ENCODE peak calls at places on chromosome 7, in nine cellular contexts. M is PC-3, H is foreskin fibroblast, Z is thoracic aorta, S is left ventricle myocardium inferior, L is cardiac muscle cell, N is lower leg skin, D is AG04449, K is OCI-LY7. B is an unnamed sample.
A peak's percentile ranks its signal among the peaks of the same experiment; 100 is the strongest.

GRCh38 chr7:140230862-140231778 is 54.3 kb upstream of the KDM7A start:
- DNase-seq in M (peak; percentile 63), H (peak; percentile 30), Z (no peak), S (peak; percentile 42), L (peak; percentile 46), N (peak; percentile 59), D (no peak), K (no peak), B (peak; percentile 15)

GRCh38 chr7:122312789-122313188 is 8.2 kb upstream of the FEZF1 start:
- DNase-seq in M (no peak), H (no peak), Z (no peak), S (no peak), L (no peak), N (no peak), D (no peak), K (no peak), B (no peak)

GRCh38 chr7:44767912-44768662 is 19.4 kb downstream of the ZMIZ2 start:
- DNase-seq in M (no peak), H (peak; percentile 56), Z (no peak), S (peak; percentile 82), L (peak; percentile 83), N (peak; percentile 72), D (no peak), K (no peak), B (peak; percentile 87)

GRCh38 chr7:5546626-5547025 is 123.0 kb upstream of the TNRC18 start:
- DNase-seq in M (no peak), H (no peak), Z (no peak), S (peak; percentile 71), L (no peak), N (no peak), D (no peak), K (no peak), B (no peak)

GRCh38 chr7:3943779-3944520 is 642.9 kb downstream of the SDK1 start:
- DNase-seq in M (no peak), H (no peak), Z (no peak), S (no peak), L (no peak), N (no peak), D (no peak), K (no peak), B (no peak)

GRCh38 chr7:158262284-158263109 is 325.1 kb downstream of the PTPRN2 start:
- DNase-seq in M (no peak), H (no peak), Z (no peak), S (no peak), L (no peak), N (no peak), D (no peak), K (no peak), B (no peak)

GRCh38 chr7:4072161-4072925 is 609.8 kb upstream of the FOXK1 start:
- DNase-seq in M (no peak), H (no peak), Z (no peak), S (no peak), L (no peak), N (no peak), D (no peak), K (no peak), B (no peak)

GRCh38 chr7:157467496-157468212 is 130.8 kb downstream of the DNAJB6 start:
- DNase-seq in M (no peak), H (no peak), Z (no peak), S (no peak), L (no peak), N (no peak), D (no peak), K (no peak), B (no peak)

GRCh38 chr7:31811650-31812461 is 124.8 kb downstream of the PPP1R17 start:
- DNase-seq in M (peak; percentile 21), H (peak; percentile 9), Z (no peak), S (no peak), L (peak; percentile 20), N (no peak), D (peak; percentile 63), K (no peak), B (no peak)

GRCh38 chr7:99829520-99830160 is 1.8 kb downstream of the CYP3A43 start:
- DNase-seq in M (no peak), H (no peak), Z (no peak), S (no peak), L (no peak), N (no peak), D (no peak), K (no peak), B (no peak)

GRCh38 chr7:106216517-106217088 is 68.2 kb downstream of the NAMPT start:
- DNase-seq in M (peak; percentile 99), H (peak; percentile 96), Z (peak; percentile 38), S (no peak), L (peak; percentile 98), N (peak; percentile 71), D (peak; percentile 83), K (no peak), B (peak; percentile 97)

DNA sequence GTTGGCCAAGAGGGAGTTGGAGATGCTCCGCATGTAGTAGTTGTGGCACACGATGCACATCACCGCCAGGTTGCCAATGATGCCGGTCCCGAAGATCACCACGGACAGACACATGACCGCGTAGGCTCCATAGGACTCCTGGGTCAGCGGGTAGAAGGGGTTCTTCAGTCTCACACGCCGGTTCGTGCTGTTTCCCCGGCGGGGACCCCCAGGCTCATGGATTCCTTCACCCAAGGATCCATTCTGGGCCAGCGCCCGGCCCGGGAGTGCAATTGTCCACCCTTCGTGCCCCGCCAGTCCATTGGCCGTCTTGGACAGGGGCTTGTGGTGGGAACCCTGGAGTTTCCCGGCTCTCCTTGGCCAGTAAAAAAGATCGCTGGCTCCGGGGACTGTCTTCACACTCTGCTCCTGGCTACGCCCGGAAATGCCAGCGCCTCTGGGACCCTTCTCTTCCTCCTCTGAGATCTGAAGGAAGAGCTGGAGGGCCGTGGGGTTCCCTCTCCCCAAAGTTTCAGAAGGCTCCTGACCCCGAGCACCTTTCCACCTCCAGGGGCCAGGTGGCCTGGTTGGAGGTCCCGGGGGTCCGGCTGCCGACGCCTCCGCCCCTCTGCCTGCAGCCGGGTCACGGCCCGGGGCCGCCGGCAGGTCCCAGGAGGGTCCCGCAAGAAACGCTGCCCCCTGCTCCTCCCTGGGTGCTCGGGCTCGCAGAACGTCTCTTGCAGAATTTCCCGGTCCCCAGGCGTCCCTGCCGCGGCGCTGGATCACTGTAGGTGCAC is 1.3 kb downstream of the GPR37 start:
- DNase-seq in M (peak; percentile 14), H (no peak), Z (no peak), S (no peak), L (no peak), N (no peak), D (no peak), K (no peak), B (no peak)
- H3K4me3 ChIP-seq in M (peak overlapping the region; percentile 92), H (peak overlapping the region; percentile 43), Z (peak overlapping the region; percentile 68), S (peak overlapping the region; percentile 67), L (peak overlapping the region; percentile 53), N (peak overlapping the region; percentile 43), D (peak overlapping the region; percentile 46), K (no peak overlapping the region), B (peak overlapping the region; percentile 68)

DNA sequence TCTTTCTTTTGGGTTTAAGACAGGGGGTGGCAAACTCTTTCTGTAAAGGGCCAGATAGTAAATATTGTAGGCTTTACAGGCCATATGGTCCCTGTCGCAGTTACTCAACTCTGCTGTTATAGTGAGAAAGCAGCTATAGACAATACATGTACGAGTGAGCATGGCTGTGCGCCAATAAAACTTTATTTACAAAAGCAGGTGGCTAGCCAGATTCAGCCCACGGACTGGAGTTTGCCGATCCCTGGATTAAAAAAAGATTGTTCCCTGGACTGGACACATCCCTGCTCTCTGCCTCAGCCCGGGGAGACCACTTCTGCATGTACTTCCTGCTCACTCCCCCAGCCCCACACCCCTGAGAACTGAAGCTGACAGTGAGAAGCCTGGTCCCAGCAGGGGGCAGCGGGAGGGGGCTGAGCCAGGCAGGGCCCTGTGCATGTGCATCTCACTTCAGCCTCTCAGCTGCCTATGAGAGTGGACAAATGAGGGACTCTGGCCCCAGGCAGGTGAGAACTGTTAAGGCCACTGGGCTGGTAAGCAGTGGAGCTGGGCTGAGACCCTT is 392.4 kb downstream of the PLXNA4 start:
- DNase-seq in M (no peak), H (no peak), Z (no peak), S (no peak), L (no peak), N (no peak), D (no peak), K (no peak), B (no peak)
- TF ChIP-seq CTCF in M (no peak), H (no peak), Z (no peak), S (no peak), L (no peak), N (no peak), D (no peak), K (no peak), B (no peak)

GRCh38 chr7:26664735-26665420 is 199.5 kb downstream of the SKAP2 start:
- DNase-seq in M (peak; percentile 36), H (no peak), Z (no peak), S (no peak), L (peak; percentile 18), N (peak; percentile 21), D (no peak), K (peak; percentile 20), B (peak; percentile 32)
- H3K4me3 ChIP-seq in M (no peak overlapping the region), H (no peak overlapping the region), Z (no peak overlapping the region), S (no peak overlapping the region), L (no peak overlapping the region), N (no peak overlapping the region), D (no peak overlapping the region), K (no peak overlapping the region), B (no peak overlapping the region)

DNA sequence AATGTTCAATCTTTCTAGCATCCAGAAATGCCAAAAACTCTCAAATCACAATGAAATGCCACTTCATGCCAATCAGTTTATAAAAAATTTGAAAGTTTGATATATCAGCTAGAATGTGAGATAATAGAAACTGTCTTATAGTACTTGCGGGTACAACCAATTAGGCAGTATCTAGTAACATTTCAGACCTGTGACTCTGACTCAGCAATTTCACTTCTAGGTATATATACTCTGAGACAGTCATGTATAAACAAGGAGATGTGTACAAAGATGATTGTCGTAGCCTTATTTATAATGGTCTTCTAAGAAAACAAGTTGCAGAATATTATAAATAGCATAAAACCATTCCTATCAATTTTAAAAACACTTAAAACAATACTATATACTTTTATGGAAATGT is 252.3 kb upstream of the PODXL start:
- DNase-seq in M (no peak), H (no peak), Z (no peak), S (no peak), L (no peak), N (no peak), D (no peak), K (no peak), B (no peak)
- TF ChIP-seq CTCF in M (no peak), H (no peak), Z (no peak), S (no peak), L (no peak), N (no peak), D (no peak), K (no peak), B (no peak)

DNA sequence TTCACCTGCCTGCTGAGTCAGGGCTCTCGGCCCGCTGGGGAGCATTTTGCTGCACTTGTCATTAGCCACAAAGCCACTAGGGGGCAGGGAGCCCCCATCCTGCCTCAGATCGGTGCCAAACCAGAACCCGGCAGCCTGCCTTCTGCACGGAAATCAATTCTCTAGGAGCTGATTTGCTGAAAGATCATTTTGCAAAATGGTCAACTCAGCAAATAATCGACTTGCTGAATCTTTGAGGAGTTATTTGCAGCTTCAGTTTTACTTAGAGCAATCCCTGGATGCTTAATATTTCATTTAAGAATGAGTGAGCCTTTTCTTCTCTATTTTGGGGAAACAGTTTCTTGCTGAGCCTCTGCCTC is 1.7 kb upstream of the GIMAP8 start:
- DNase-seq in M (peak; percentile 75), H (peak; percentile 28), Z (no peak), S (peak; percentile 80), L (peak; percentile 60), N (peak; percentile 71), D (no peak), K (peak; percentile 65), B (peak; percentile 74)
- H3K4me3 ChIP-seq in M (no peak overlapping the region), H (no peak overlapping the region), Z (peak overlapping the region; percentile 9), S (peak overlapping the region; percentile 70), L (no peak overlapping the region), N (no peak overlapping the region), D (no peak overlapping the region), K (no peak overlapping the region), B (no peak overlapping the region)

B was measured in choroid plexus epithelial cell.